ENCODE peak calls at places on chromosomes 6 and 20, in ten cellular contexts. Q is tibial artery, F is ovary, S is astrocyte of the cerebellum, W is K562, M is MCF 10A, T is AG09309, P is GM20000, E is heart right ventricle, I is heart left ventricle. U is an unnamed sample.

GRCh38 chr20:23773579-23773978 is 22.8 kb upstream of the CST1 start:
- DNase-seq in F (no peak), P (no peak), T (no peak), W (no peak), I (no peak), M (no peak), S (no peak), E (no peak), Q (no peak), U (no peak)

GRCh38 chr6:88989215-88989614 is 25.8 kb upstream of the RNGTT start:
- DNase-seq in I (no peak), M (no peak), W (no peak), S (no peak), P (no peak), Q (no peak), T (no peak), E (no peak), F (peak; percentile 25), U (no peak)

GRCh38 chr6:150537893-150538292 is 61.8 kb upstream of the PLEKHG1 start:
- DNase-seq in P (no peak), T (no peak), M (no peak), F (no peak), Q (peak; percentile 50), S (no peak), I (no peak), E (no peak), W (no peak), U (no peak)

GRCh38 chr20:53163486-53163885 is 191.3 kb downstream of the TSHZ2 start:
- DNase-seq in W (peak; percentile 31), E (no peak), F (no peak), P (no peak), Q (peak; percentile 36), T (peak; percentile 8), I (no peak), M (peak; percentile 33), S (peak; percentile 91), U (peak; percentile 18)

GRCh38 chr6:104227502-104227901 is 632.2 kb downstream of the HACE1 start:
- DNase-seq in P (no peak), Q (no peak), M (no peak), F (no peak), E (no peak), T (no peak), S (no peak), W (no peak), I (no peak), U (no peak)

GRCh38 chr20:50834599-50835005 is 39.7 kb downstream of the BCAS4 start:
- DNase-seq in P (no peak), S (peak; percentile 97), F (no peak), Q (no peak), E (no peak), W (no peak), I (no peak), T (no peak), M (peak; percentile 64), U (no peak)

GRCh38 chr6:1950631-1951030 is 294.8 kb downstream of the GMDS start:
- DNase-seq in I (no peak), Q (no peak), T (no peak), E (no peak), F (no peak), W (no peak), M (no peak), S (no peak), P (no peak), U (no peak)

GRCh38 chr6:169536446-169537170 is 165.2 kb downstream of the WDR27 start:
- DNase-seq in P (no peak), T (peak; percentile 51), S (peak; percentile 66), W (no peak), E (no peak), I (no peak), F (no peak), Q (no peak), M (no peak), U (no peak)

GRCh38 chr6:29510202-29510601 is 22.4 kb upstream of the MAS1L start:
- DNase-seq in F (no peak), E (no peak), S (no peak), M (no peak), I (no peak), W (peak; percentile 41), Q (no peak), P (no peak), T (no peak), U (no peak)

GRCh38 chr6:157571995-157572394 is 191.0 kb downstream of the ZDHHC14 start:
- DNase-seq in T (no peak), I (no peak), W (no peak), P (no peak), Q (no peak), M (no peak), E (no peak), F (no peak), S (no peak), U (no peak)

GRCh38 chr6:28884423-28885148 is 39.2 kb downstream of the TRIM27 start:
- DNase-seq in P (peak; percentile 21), Q (no peak), M (no peak), T (no peak), S (no peak), W (no peak), I (no peak), E (no peak), F (no peak), U (peak; percentile 85)

GRCh38 chr6:4957521-4958231 is 46.2 kb downstream of the RPP40 start:
- DNase-seq in T (no peak), P (no peak), M (peak; percentile 33), E (no peak), F (no peak), Q (no peak), S (no peak), I (no peak), W (no peak), U (no peak)
- TF ChIP-seq CTCF in T (peak; percentile 18), P (no peak), M (peak; percentile 7), E (no peak), F (no peak), Q (peak; percentile 11), S (peak; percentile 29), I (peak; percentile 23), W (peak; percentile 47), U (no peak)

GRCh38 chr6:38937839-38938613 is 110.6 kb upstream of the GLP1R start:
- DNase-seq in Q (no peak), E (no peak), I (no peak), P (no peak), T (no peak), W (no peak), S (no peak), F (no peak), M (no peak), U (no peak)

GRCh38 chr6:38938741-38939140 is 109.8 kb upstream of the GLP1R start:
- DNase-seq in E (no peak), W (no peak), T (no peak), M (no peak), P (no peak), F (no peak), Q (no peak), S (no peak), I (no peak), U (no peak)

GRCh38 chr6:38944655-38945279 is 103.8 kb upstream of the GLP1R start:
- DNase-seq in S (no peak), P (no peak), E (no peak), M (no peak), T (no peak), Q (no peak), I (no peak), W (no peak), F (no peak), U (no peak)

GRCh38 chr6:38942442-38942841 is 106.1 kb upstream of the GLP1R start:
- DNase-seq in S (no peak), M (no peak), I (no peak), W (no peak), F (no peak), E (no peak), T (no peak), Q (no peak), P (no peak), U (no peak)

DNA sequence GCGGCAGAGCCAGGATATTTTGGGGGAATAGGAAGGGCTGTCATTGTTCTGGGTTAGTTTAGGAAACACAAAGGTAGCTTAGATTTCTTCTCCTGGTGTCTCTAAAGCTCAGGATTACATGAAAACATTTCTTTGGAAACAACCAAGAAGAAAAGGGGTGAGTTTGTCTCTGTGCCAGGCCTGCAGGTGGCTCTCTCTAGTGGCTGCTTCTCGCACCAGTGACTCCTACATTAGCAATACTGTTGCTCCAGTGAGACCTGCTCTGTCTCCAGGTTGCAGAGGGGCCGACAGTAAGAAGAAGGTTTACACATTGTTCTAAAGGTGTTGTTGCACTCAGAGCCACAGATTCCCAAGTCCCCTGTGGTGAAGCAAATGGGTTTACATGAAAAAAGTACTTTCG is 104.6 kb upstream of the GLP1R start:
- DNase-seq in T (no peak), Q (no peak), M (peak; percentile 5), P (no peak), I (no peak), E (no peak), F (no peak), S (no peak), W (no peak), U (no peak)
- TF ChIP-seq CTCF in T (no peak), Q (no peak), M (no peak), P (no peak), I (no peak), E (no peak), F (no peak), S (peak; percentile 5), W (no peak), U (no peak)

GRCh38 chr6:127441881-127442280 is 17.3 kb downstream of the KIAA0408 start:
- DNase-seq in W (no peak), E (no peak), P (no peak), I (no peak), F (no peak), M (no peak), Q (no peak), S (no peak), T (no peak), U (no peak)

GRCh38 chr6:127451388-127451787 is 7.8 kb downstream of the KIAA0408 start:
- DNase-seq in E (no peak), W (no peak), T (no peak), F (no peak), Q (no peak), I (no peak), S (no peak), P (no peak), M (no peak), U (no peak)

GRCh38 chr6:127446356-127446755 is 12.8 kb downstream of the KIAA0408 start:
- DNase-seq in F (no peak), M (no peak), P (no peak), W (no peak), T (no peak), I (no peak), E (no peak), Q (no peak), S (no peak), U (no peak)

DNA sequence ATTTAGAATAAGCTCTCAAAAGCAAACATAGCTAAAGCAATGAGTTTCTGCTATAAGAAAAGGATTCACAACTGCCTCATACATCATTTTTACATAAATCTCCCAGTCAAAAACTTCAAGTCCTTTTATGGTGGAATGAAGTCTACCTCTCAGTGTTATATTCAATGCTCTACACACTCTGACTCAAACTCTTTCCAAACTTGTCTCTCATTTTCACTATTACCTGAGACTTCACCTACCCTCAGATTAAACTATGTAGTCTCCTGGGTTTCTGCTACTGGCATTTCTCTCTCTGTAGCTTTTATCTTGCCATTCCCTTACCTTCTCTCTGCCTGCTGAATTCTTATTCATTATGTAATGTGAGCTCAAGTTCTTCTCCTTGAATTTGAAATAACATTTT is 11.4 kb downstream of the KIAA0408 start:
- DNase-seq in W (no peak), F (no peak), E (no peak), Q (no peak), T (no peak), P (no peak), M (no peak), S (no peak), I (no peak), U (no peak)
- TF ChIP-seq CTCF in W (no peak), F (no peak), E (no peak), Q (no peak), T (no peak), P (no peak), M (no peak), S (no peak), I (no peak), U (no peak)

GRCh38 chr6:70819715-70820114 is 137.1 kb downstream of the B3GAT2 start:
- DNase-seq in I (no peak), P (no peak), F (no peak), E (no peak), T (no peak), M (no peak), S (no peak), W (no peak), Q (no peak), U (no peak)
- TF ChIP-seq CTCF in I (no peak), P (no peak), F (no peak), E (no peak), T (no peak), M (no peak), S (no peak), W (no peak), Q (no peak), U (no peak)

U was measured in activated CD8-positive, alpha-beta T cell treated with anti-CD3 and anti-CD28 coated beads for 36 hours.